ENCODE peak calls at places on chromosomes 5 and 9, in nine cellular contexts. One of them, this sample, is unnamed.

GRCh38 chr5:54234304-54234938 is 76.0 kb downstream of the ARL15 start:
- DNase-seq in coronary artery: no peak
- DNase-seq in stomach: no peak
- DNase-seq in stimulated activated CD4-positive, alpha-beta T cell treated with anti-CD3 and anti-CD28 coated beads, Interleukin-4, amount 100 ng/mL, for 4 hours: no peak
- DNase-seq in NCI-H1694: peak
- DNase-seq in SJSA1: peak
- DNase-seq in activated gamma-delta T cell: no peak
- DNase-seq in effector memory CD4-positive, alpha-beta T cell: no peak
- DNase-seq in AG09309: no peak
- DNase-seq in this sample: no peak

GRCh38 chr9:27179245-27179870 is 70.3 kb downstream of the TEK start:
- DNase-seq in coronary artery: no peak
- DNase-seq in stomach: no peak
- DNase-seq in stimulated activated CD4-positive, alpha-beta T cell treated with anti-CD3 and anti-CD28 coated beads, Interleukin-4, amount 100 ng/mL, for 4 hours: no peak
- DNase-seq in NCI-H1694: no peak
- DNase-seq in SJSA1: peak
- DNase-seq in activated gamma-delta T cell: no peak
- DNase-seq in effector memory CD4-positive, alpha-beta T cell: no peak
- DNase-seq in AG09309: no peak
- DNase-seq in this sample: no peak

GRCh38 chr5:16413461-16413860 is 52.1 kb downstream of the ZNF622 start:
- DNase-seq in coronary artery: no peak
- DNase-seq in stomach: no peak
- DNase-seq in stimulated activated CD4-positive, alpha-beta T cell treated with anti-CD3 and anti-CD28 coated beads, Interleukin-4, amount 100 ng/mL, for 4 hours: no peak
- DNase-seq in NCI-H1694: no peak
- DNase-seq in SJSA1: no peak
- DNase-seq in activated gamma-delta T cell: no peak
- DNase-seq in effector memory CD4-positive, alpha-beta T cell: no peak
- DNase-seq in AG09309: no peak
- DNase-seq in this sample: no peak

GRCh38 chr5:179730852-179731251 is 1.8 kb upstream of the MAML1 start:
- DNase-seq in coronary artery: no peak
- DNase-seq in stomach: no peak
- DNase-seq in stimulated activated CD4-positive, alpha-beta T cell treated with anti-CD3 and anti-CD28 coated beads, Interleukin-4, amount 100 ng/mL, for 4 hours: no peak
- DNase-seq in NCI-H1694: no peak
- DNase-seq in SJSA1: no peak
- DNase-seq in activated gamma-delta T cell: no peak
- DNase-seq in effector memory CD4-positive, alpha-beta T cell: no peak
- DNase-seq in AG09309: no peak
- DNase-seq in this sample: no peak

GRCh38 chr5:126066795-126067321 is 356.4 kb upstream of the GRAMD2B start:
- DNase-seq in coronary artery: no peak
- DNase-seq in stomach: no peak
- DNase-seq in stimulated activated CD4-positive, alpha-beta T cell treated with anti-CD3 and anti-CD28 coated beads, Interleukin-4, amount 100 ng/mL, for 4 hours: no peak
- DNase-seq in NCI-H1694: no peak
- DNase-seq in SJSA1: no peak
- DNase-seq in activated gamma-delta T cell: no peak
- DNase-seq in effector memory CD4-positive, alpha-beta T cell: no peak
- DNase-seq in AG09309: no peak
- DNase-seq in this sample: no peak

GRCh38 chr9:2824564-2824963 is 19.3 kb downstream of the PUM3 start:
- DNase-seq in coronary artery: no peak
- DNase-seq in stomach: no peak
- DNase-seq in stimulated activated CD4-positive, alpha-beta T cell treated with anti-CD3 and anti-CD28 coated beads, Interleukin-4, amount 100 ng/mL, for 4 hours: no peak
- DNase-seq in NCI-H1694: no peak
- DNase-seq in SJSA1: no peak
- DNase-seq in activated gamma-delta T cell: no peak
- DNase-seq in effector memory CD4-positive, alpha-beta T cell: no peak
- DNase-seq in AG09309: no peak
- DNase-seq in this sample: no peak

GRCh38 chr9:133715866-133716563 is 22.1 kb downstream of the SARDH start:
- DNase-seq in coronary artery: no peak
- DNase-seq in stomach: no peak
- DNase-seq in stimulated activated CD4-positive, alpha-beta T cell treated with anti-CD3 and anti-CD28 coated beads, Interleukin-4, amount 100 ng/mL, for 4 hours: no peak
- DNase-seq in NCI-H1694: peak
- DNase-seq in SJSA1: peak
- DNase-seq in activated gamma-delta T cell: no peak
- DNase-seq in effector memory CD4-positive, alpha-beta T cell: no peak
- DNase-seq in AG09309: no peak
- DNase-seq in this sample: no peak

GRCh38 chr5:31449175-31449574 is 82.7 kb downstream of the DROSHA start:
- DNase-seq in coronary artery: no peak
- DNase-seq in stomach: no peak
- DNase-seq in stimulated activated CD4-positive, alpha-beta T cell treated with anti-CD3 and anti-CD28 coated beads, Interleukin-4, amount 100 ng/mL, for 4 hours: no peak
- DNase-seq in NCI-H1694: no peak
- DNase-seq in SJSA1: no peak
- DNase-seq in activated gamma-delta T cell: no peak
- DNase-seq in effector memory CD4-positive, alpha-beta T cell: no peak
- DNase-seq in AG09309: peak
- DNase-seq in this sample: no peak

GRCh38 chr5:165139730-165140129 is 1634.3 kb downstream of the MAT2B start:
- DNase-seq in coronary artery: no peak
- DNase-seq in stomach: no peak
- DNase-seq in stimulated activated CD4-positive, alpha-beta T cell treated with anti-CD3 and anti-CD28 coated beads, Interleukin-4, amount 100 ng/mL, for 4 hours: no peak
- DNase-seq in NCI-H1694: no peak
- DNase-seq in SJSA1: no peak
- DNase-seq in activated gamma-delta T cell: no peak
- DNase-seq in effector memory CD4-positive, alpha-beta T cell: no peak
- DNase-seq in AG09309: no peak
- DNase-seq in this sample: no peak

GRCh38 chr9:91515074-91515687 is 91.5 kb upstream of the NFIL3 start:
- DNase-seq in coronary artery: no peak
- DNase-seq in stomach: peak
- DNase-seq in stimulated activated CD4-positive, alpha-beta T cell treated with anti-CD3 and anti-CD28 coated beads, Interleukin-4, amount 100 ng/mL, for 4 hours: no peak
- DNase-seq in NCI-H1694: no peak
- DNase-seq in SJSA1: peak
- DNase-seq in activated gamma-delta T cell: no peak
- DNase-seq in effector memory CD4-positive, alpha-beta T cell: no peak
- DNase-seq in AG09309: peak
- DNase-seq in this sample: no peak

GRCh38 chr5:62093411-62093810 is 212.6 kb upstream of the KIF2A start:
- DNase-seq in coronary artery: no peak
- DNase-seq in stomach: no peak
- DNase-seq in stimulated activated CD4-positive, alpha-beta T cell treated with anti-CD3 and anti-CD28 coated beads, Interleukin-4, amount 100 ng/mL, for 4 hours: no peak
- DNase-seq in NCI-H1694: no peak
- DNase-seq in SJSA1: no peak
- DNase-seq in activated gamma-delta T cell: no peak
- DNase-seq in effector memory CD4-positive, alpha-beta T cell: no peak
- DNase-seq in AG09309: no peak
- DNase-seq in this sample: no peak

GRCh38 chr5:132674671-132675506 is 1.1 kb downstream of the IL4 start:
- DNase-seq in coronary artery: peak
- DNase-seq in stomach: no peak
- DNase-seq in stimulated activated CD4-positive, alpha-beta T cell treated with anti-CD3 and anti-CD28 coated beads, Interleukin-4, amount 100 ng/mL, for 4 hours: no peak
- DNase-seq in NCI-H1694: no peak
- DNase-seq in SJSA1: peak
- DNase-seq in activated gamma-delta T cell: no peak
- DNase-seq in effector memory CD4-positive, alpha-beta T cell: no peak
- DNase-seq in AG09309: peak
- DNase-seq in this sample: no peak

GRCh38 chr5:171820561-171820960 is 34.9 kb downstream of the SMIM23 start:
- DNase-seq in coronary artery: no peak
- DNase-seq in stomach: no peak
- DNase-seq in stimulated activated CD4-positive, alpha-beta T cell treated with anti-CD3 and anti-CD28 coated beads, Interleukin-4, amount 100 ng/mL, for 4 hours: no peak
- DNase-seq in NCI-H1694: no peak
- DNase-seq in SJSA1: no peak
- DNase-seq in activated gamma-delta T cell: no peak
- DNase-seq in effector memory CD4-positive, alpha-beta T cell: no peak
- DNase-seq in AG09309: no peak
- DNase-seq in this sample: no peak

GRCh38 chr5:154937186-154937717 is 759 bp downstream of the GEMIN5 start:
- DNase-seq in coronary artery: no peak
- DNase-seq in stomach: no peak
- DNase-seq in stimulated activated CD4-positive, alpha-beta T cell treated with anti-CD3 and anti-CD28 coated beads, Interleukin-4, amount 100 ng/mL, for 4 hours: no peak
- DNase-seq in NCI-H1694: no peak
- DNase-seq in SJSA1: no peak
- DNase-seq in activated gamma-delta T cell: peak
- DNase-seq in effector memory CD4-positive, alpha-beta T cell: no peak
- DNase-seq in AG09309: no peak
- DNase-seq in this sample: no peak

GRCh38 chr5:5351288-5352089 is 71.0 kb upstream of the ICE1 start:
- DNase-seq in coronary artery: peak
- DNase-seq in stomach: no peak
- DNase-seq in stimulated activated CD4-positive, alpha-beta T cell treated with anti-CD3 and anti-CD28 coated beads, Interleukin-4, amount 100 ng/mL, for 4 hours: no peak
- DNase-seq in NCI-H1694: no peak
- DNase-seq in SJSA1: peak
- DNase-seq in activated gamma-delta T cell: no peak
- DNase-seq in effector memory CD4-positive, alpha-beta T cell: no peak
- DNase-seq in AG09309: peak
- DNase-seq in this sample: no peak

GRCh38 chr9:87516931-87517300 is 19.2 kb downstream of the DAPK1 start:
- DNase-seq in coronary artery: no peak
- DNase-seq in stomach: no peak
- DNase-seq in stimulated activated CD4-positive, alpha-beta T cell treated with anti-CD3 and anti-CD28 coated beads, Interleukin-4, amount 100 ng/mL, for 4 hours: no peak
- DNase-seq in NCI-H1694: no peak
- DNase-seq in SJSA1: no peak
- DNase-seq in activated gamma-delta T cell: no peak
- DNase-seq in effector memory CD4-positive, alpha-beta T cell: no peak
- DNase-seq in AG09309: no peak
- DNase-seq in this sample: no peak

GRCh38 chr9:79896390-79896789 is 324.6 kb downstream of the TLE4 start:
- DNase-seq in coronary artery: no peak
- DNase-seq in stomach: no peak
- DNase-seq in stimulated activated CD4-positive, alpha-beta T cell treated with anti-CD3 and anti-CD28 coated beads, Interleukin-4, amount 100 ng/mL, for 4 hours: no peak
- DNase-seq in NCI-H1694: no peak
- DNase-seq in SJSA1: no peak
- DNase-seq in activated gamma-delta T cell: no peak
- DNase-seq in effector memory CD4-positive, alpha-beta T cell: no peak
- DNase-seq in AG09309: peak
- DNase-seq in this sample: no peak

GRCh38 chr9:38083858-38084555 is 15.0 kb upstream of the SHB start:
- DNase-seq in coronary artery: peak
- DNase-seq in stomach: no peak
- DNase-seq in stimulated activated CD4-positive, alpha-beta T cell treated with anti-CD3 and anti-CD28 coated beads, Interleukin-4, amount 100 ng/mL, for 4 hours: no peak
- DNase-seq in NCI-H1694: no peak
- DNase-seq in SJSA1: no peak
- DNase-seq in activated gamma-delta T cell: no peak
- DNase-seq in effector memory CD4-positive, alpha-beta T cell: no peak
- DNase-seq in AG09309: no peak
- DNase-seq in this sample: no peak

GRCh38 chr5:148913985-148914421 is 87.6 kb downstream of the ADRB2 start:
- DNase-seq in coronary artery: no peak
- DNase-seq in stomach: no peak
- DNase-seq in stimulated activated CD4-positive, alpha-beta T cell treated with anti-CD3 and anti-CD28 coated beads, Interleukin-4, amount 100 ng/mL, for 4 hours: no peak
- DNase-seq in NCI-H1694: no peak
- DNase-seq in SJSA1: peak
- DNase-seq in activated gamma-delta T cell: no peak
- DNase-seq in effector memory CD4-positive, alpha-beta T cell: no peak
- DNase-seq in AG09309: peak
- DNase-seq in this sample: no peak

GRCh38 chr5:77449277-77449676 is 42.8 kb downstream of the WDR41 start:
- DNase-seq in coronary artery: no peak
- DNase-seq in stomach: no peak
- DNase-seq in stimulated activated CD4-positive, alpha-beta T cell treated with anti-CD3 and anti-CD28 coated beads, Interleukin-4, amount 100 ng/mL, for 4 hours: no peak
- DNase-seq in NCI-H1694: no peak
- DNase-seq in SJSA1: no peak
- DNase-seq in activated gamma-delta T cell: no peak
- DNase-seq in effector memory CD4-positive, alpha-beta T cell: no peak
- DNase-seq in AG09309: no peak
- DNase-seq in this sample: no peak

GRCh38 chr9:117555964-117556629 is 141.2 kb upstream of the ASTN2 start:
- DNase-seq in coronary artery: no peak
- DNase-seq in stomach: peak
- DNase-seq in stimulated activated CD4-positive, alpha-beta T cell treated with anti-CD3 and anti-CD28 coated beads, Interleukin-4, amount 100 ng/mL, for 4 hours: peak
- DNase-seq in NCI-H1694: peak
- DNase-seq in SJSA1: peak
- DNase-seq in activated gamma-delta T cell: no peak
- DNase-seq in effector memory CD4-positive, alpha-beta T cell: no peak
- DNase-seq in AG09309: no peak
- DNase-seq in this sample: no peak

GRCh38 chr5:55564716-55565115 is 30.0 kb upstream of the PLPP1 start:
- DNase-seq in coronary artery: no peak
- DNase-seq in stomach: no peak
- DNase-seq in stimulated activated CD4-positive, alpha-beta T cell treated with anti-CD3 and anti-CD28 coated beads, Interleukin-4, amount 100 ng/mL, for 4 hours: no peak
- DNase-seq in NCI-H1694: peak
- DNase-seq in SJSA1: no peak
- DNase-seq in activated gamma-delta T cell: no peak
- DNase-seq in effector memory CD4-positive, alpha-beta T cell: no peak
- DNase-seq in AG09309: no peak
- DNase-seq in this sample: no peak

GRCh38 chr5:128212206-128212788 is 128.7 kb downstream of the SLC12A2 start:
- DNase-seq in coronary artery: no peak
- DNase-seq in stomach: no peak
- DNase-seq in stimulated activated CD4-positive, alpha-beta T cell treated with anti-CD3 and anti-CD28 coated beads, Interleukin-4, amount 100 ng/mL, for 4 hours: no peak
- DNase-seq in NCI-H1694: no peak
- DNase-seq in SJSA1: no peak
- DNase-seq in activated gamma-delta T cell: no peak
- DNase-seq in effector memory CD4-positive, alpha-beta T cell: no peak
- DNase-seq in AG09309: no peak
- DNase-seq in this sample: no peak

GRCh38 chr9:78132688-78133033 is 101.0 kb upstream of the GNAQ start:
- DNase-seq in coronary artery: no peak
- DNase-seq in stomach: no peak
- DNase-seq in stimulated activated CD4-positive, alpha-beta T cell treated with anti-CD3 and anti-CD28 coated beads, Interleukin-4, amount 100 ng/mL, for 4 hours: no peak
- DNase-seq in NCI-H1694: no peak
- DNase-seq in SJSA1: peak
- DNase-seq in activated gamma-delta T cell: no peak
- DNase-seq in effector memory CD4-positive, alpha-beta T cell: no peak
- DNase-seq in AG09309: no peak
- DNase-seq in this sample: no peak

GRCh38 chr5:143002459-143003327 is 232.5 kb downstream of the ARHGAP26 start:
- DNase-seq in coronary artery: no peak
- DNase-seq in stomach: peak
- DNase-seq in stimulated activated CD4-positive, alpha-beta T cell treated with anti-CD3 and anti-CD28 coated beads, Interleukin-4, amount 100 ng/mL, for 4 hours: peak
- DNase-seq in NCI-H1694: peak
- DNase-seq in SJSA1: peak
- DNase-seq in activated gamma-delta T cell: no peak
- DNase-seq in effector memory CD4-positive, alpha-beta T cell: peak
- DNase-seq in AG09309: peak
- DNase-seq in this sample: no peak

GRCh38 chr5:54004697-54005096 is 305.7 kb downstream of the ARL15 start:
- DNase-seq in coronary artery: no peak
- DNase-seq in stomach: no peak
- DNase-seq in stimulated activated CD4-positive, alpha-beta T cell treated with anti-CD3 and anti-CD28 coated beads, Interleukin-4, amount 100 ng/mL, for 4 hours: no peak
- DNase-seq in NCI-H1694: no peak
- DNase-seq in SJSA1: no peak
- DNase-seq in activated gamma-delta T cell: no peak
- DNase-seq in effector memory CD4-positive, alpha-beta T cell: no peak
- DNase-seq in AG09309: no peak
- DNase-seq in this sample: no peak

GRCh38 chr5:59099270-59099994 is 516.6 kb downstream of the RAB3C start:
- DNase-seq in coronary artery: no peak
- DNase-seq in stomach: no peak
- DNase-seq in stimulated activated CD4-positive, alpha-beta T cell treated with anti-CD3 and anti-CD28 coated beads, Interleukin-4, amount 100 ng/mL, for 4 hours: no peak
- DNase-seq in NCI-H1694: no peak
- DNase-seq in SJSA1: peak
- DNase-seq in activated gamma-delta T cell: no peak
- DNase-seq in effector memory CD4-positive, alpha-beta T cell: peak
- DNase-seq in AG09309: peak
- DNase-seq in this sample: no peak

GRCh38 chr9:136975624-136976023 is 1.7 kb upstream of the PTGDS start:
- DNase-seq in coronary artery: no peak
- DNase-seq in stomach: no peak
- DNase-seq in stimulated activated CD4-positive, alpha-beta T cell treated with anti-CD3 and anti-CD28 coated beads, Interleukin-4, amount 100 ng/mL, for 4 hours: no peak
- DNase-seq in NCI-H1694: no peak
- DNase-seq in SJSA1: no peak
- DNase-seq in activated gamma-delta T cell: no peak
- DNase-seq in effector memory CD4-positive, alpha-beta T cell: peak
- DNase-seq in AG09309: no peak
- DNase-seq in this sample: no peak

GRCh38 chr5:129631946-129632345 is 115.9 kb upstream of the MINAR2 start:
- DNase-seq in coronary artery: no peak
- DNase-seq in stomach: no peak
- DNase-seq in stimulated activated CD4-positive, alpha-beta T cell treated with anti-CD3 and anti-CD28 coated beads, Interleukin-4, amount 100 ng/mL, for 4 hours: no peak
- DNase-seq in NCI-H1694: no peak
- DNase-seq in SJSA1: no peak
- DNase-seq in activated gamma-delta T cell: no peak
- DNase-seq in effector memory CD4-positive, alpha-beta T cell: no peak
- DNase-seq in AG09309: no peak
- DNase-seq in this sample: no peak

GRCh38 chr9:88651682-88652633 is 117.0 kb downstream of the NXNL2 start:
- DNase-seq in coronary artery: peak
- DNase-seq in stomach: peak
- DNase-seq in stimulated activated CD4-positive, alpha-beta T cell treated with anti-CD3 and anti-CD28 coated beads, Interleukin-4, amount 100 ng/mL, for 4 hours: no peak
- DNase-seq in NCI-H1694: no peak
- DNase-seq in SJSA1: peak
- DNase-seq in activated gamma-delta T cell: no peak
- DNase-seq in effector memory CD4-positive, alpha-beta T cell: no peak
- DNase-seq in AG09309: peak
- DNase-seq in this sample: peak

GRCh38 chr9:88580961-88581360 is 46.0 kb downstream of the NXNL2 start:
- DNase-seq in coronary artery: peak
- DNase-seq in stomach: no peak
- DNase-seq in stimulated activated CD4-positive, alpha-beta T cell treated with anti-CD3 and anti-CD28 coated beads, Interleukin-4, amount 100 ng/mL, for 4 hours: no peak
- DNase-seq in NCI-H1694: no peak
- DNase-seq in SJSA1: no peak
- DNase-seq in activated gamma-delta T cell: no peak
- DNase-seq in effector memory CD4-positive, alpha-beta T cell: no peak
- DNase-seq in AG09309: no peak
- DNase-seq in this sample: peak

This sample was measured in ascending aorta.